ENCODE peak calls at places on chromosome 16, in seven cellular contexts. One of them, this sample, is unnamed. For H3K4me1, the result is how much of the 10 kb centered on the place peaks cover.

GRCh38 chr16:31148896-31149295 is 970 bp downstream of the PRSS36 start:
- DNase-seq in DND-41: no peak
- DNase-seq in neuronal stem cell: no peak
- DNase-seq in PC-3: no peak
- DNase-seq in GM23248: no peak
- DNase-seq in K562: peak
- DNase-seq in fibroblast of lung: no peak
- DNase-seq in this sample: no peak

GRCh38 chr16:23282508-23282907 is 19.6 kb upstream of the SCNN1B start:
- DNase-seq in PC-3: no peak
- DNase-seq in GM23248: peak
- DNase-seq in K562: no peak
- DNase-seq in fibroblast of lung: peak
- DNase-seq in neuronal stem cell: no peak
- DNase-seq in DND-41: no peak
- DNase-seq in this sample: no peak

GRCh38 chr16:410516-411178 is 9.0 kb downstream of the DECR2 start:
- DNase-seq in GM23248: no peak
- DNase-seq in neuronal stem cell: no peak
- DNase-seq in DND-41: no peak
- DNase-seq in PC-3: no peak
- DNase-seq in fibroblast of lung: no peak
- DNase-seq in K562: no peak
- DNase-seq in this sample: no peak

GRCh38 chr16:2471016-2471652 is at the start of gene NTN3:
- DNase-seq in DND-41: peak
- DNase-seq in neuronal stem cell: peak
- DNase-seq in GM23248: peak
- DNase-seq in PC-3: peak
- DNase-seq in K562: peak
- DNase-seq in fibroblast of lung: no peak
- DNase-seq in this sample: no peak

GRCh38 chr16:75044800-75045361 is 46.1 kb downstream of the ZNRF1 start:
- DNase-seq in neuronal stem cell: no peak
- DNase-seq in PC-3: no peak
- DNase-seq in GM23248: peak
- DNase-seq in DND-41: no peak
- DNase-seq in K562: no peak
- DNase-seq in fibroblast of lung: peak
- DNase-seq in this sample: no peak

GRCh38 chr16:50778284-50779163 is 36.6 kb downstream of the CYLD start:
- DNase-seq in neuronal stem cell: no peak
- DNase-seq in fibroblast of lung: no peak
- DNase-seq in GM23248: no peak
- DNase-seq in DND-41: no peak
- DNase-seq in K562: no peak
- DNase-seq in PC-3: no peak
- DNase-seq in this sample: no peak

GRCh38 chr16:23398987-23399805 is 53.8 kb downstream of the COG7 start:
- DNase-seq in neuronal stem cell: peak
- DNase-seq in fibroblast of lung: peak
- DNase-seq in PC-3: no peak
- DNase-seq in GM23248: no peak
- DNase-seq in K562: no peak
- DNase-seq in DND-41: no peak
- DNase-seq in this sample: no peak

GRCh38 chr16:1800703-1801102 is 7.2 kb upstream of the IGFALS start:
- DNase-seq in neuronal stem cell: no peak
- DNase-seq in GM23248: no peak
- DNase-seq in DND-41: no peak
- DNase-seq in fibroblast of lung: no peak
- DNase-seq in K562: no peak
- DNase-seq in PC-3: no peak
- DNase-seq in this sample: no peak

GRCh38 chr16:886084-886543 is 84.7 kb downstream of the LMF1 start:
- DNase-seq in K562: no peak
- DNase-seq in GM23248: no peak
- DNase-seq in fibroblast of lung: no peak
- DNase-seq in PC-3: no peak
- DNase-seq in DND-41: no peak
- DNase-seq in neuronal stem cell: peak
- DNase-seq in this sample: no peak

GRCh38 chr16:67092227-67092626 is 17.5 kb upstream of the PHAF1 start:
- DNase-seq in GM23248: peak
- DNase-seq in neuronal stem cell: no peak
- DNase-seq in fibroblast of lung: peak
- DNase-seq in PC-3: no peak
- DNase-seq in DND-41: no peak
- DNase-seq in K562: no peak
- DNase-seq in this sample: no peak

GRCh38 chr16:46830417-46830901 is 521 bp downstream of the C16orf87 start:
- DNase-seq in DND-41: peak
- DNase-seq in K562: no peak
- DNase-seq in fibroblast of lung: peak
- DNase-seq in PC-3: peak
- DNase-seq in GM23248: peak
- DNase-seq in neuronal stem cell: peak
- DNase-seq in this sample: peak

GRCh38 chr16:82630688-82631087 is 3.9 kb downstream of the CDH13 start:
- DNase-seq in fibroblast of lung: no peak
- DNase-seq in PC-3: peak
- DNase-seq in GM23248: peak
- DNase-seq in K562: no peak
- DNase-seq in DND-41: no peak
- DNase-seq in neuronal stem cell: no peak
- DNase-seq in this sample: no peak

GRCh38 chr16:75130150-75130771 is 13.7 kb upstream of the LDHD start:
- DNase-seq in K562: no peak
- DNase-seq in PC-3: peak
- DNase-seq in fibroblast of lung: no peak
- DNase-seq in GM23248: no peak
- DNase-seq in neuronal stem cell: no peak
- DNase-seq in DND-41: no peak
- DNase-seq in this sample: no peak

GRCh38 chr16:13307255-13307654 is 405.9 kb downstream of the SHISA9 start:
- DNase-seq in fibroblast of lung: peak
- DNase-seq in GM23248: peak
- DNase-seq in K562: no peak
- DNase-seq in neuronal stem cell: no peak
- DNase-seq in PC-3: no peak
- DNase-seq in DND-41: peak
- DNase-seq in this sample: no peak

GRCh38 chr16:58363746-58364393 is 28.4 kb upstream of the GINS3 start:
- DNase-seq in fibroblast of lung: no peak
- DNase-seq in PC-3: no peak
- DNase-seq in neuronal stem cell: no peak
- DNase-seq in DND-41: no peak
- DNase-seq in GM23248: no peak
- DNase-seq in K562: no peak
- DNase-seq in this sample: no peak

GRCh38 chr16:27644165-27644564 is 94.2 kb downstream of the KATNIP start:
- DNase-seq in K562: no peak
- DNase-seq in PC-3: no peak
- DNase-seq in fibroblast of lung: no peak
- DNase-seq in GM23248: no peak
- DNase-seq in DND-41: no peak
- DNase-seq in neuronal stem cell: no peak
- DNase-seq in this sample: no peak

GRCh38 chr16:30395155-30395991 is at the start of gene ZNF48:
- DNase-seq in neuronal stem cell: peak
- DNase-seq in fibroblast of lung: peak
- DNase-seq in DND-41: peak
- DNase-seq in PC-3: peak
- DNase-seq in K562: peak
- DNase-seq in GM23248: peak
- DNase-seq in this sample: peak

GRCh38 chr16:20760346-20760745 is 3.5 kb upstream of the ACSM3 start:
- DNase-seq in fibroblast of lung: no peak
- DNase-seq in DND-41: no peak
- DNase-seq in K562: no peak
- DNase-seq in GM23248: no peak
- DNase-seq in PC-3: no peak
- DNase-seq in neuronal stem cell: no peak
- DNase-seq in this sample: no peak

GRCh38 chr16:50902457-50902856 is 160.6 kb downstream of the CYLD start:
- DNase-seq in DND-41: no peak
- DNase-seq in K562: no peak
- DNase-seq in GM23248: no peak
- DNase-seq in fibroblast of lung: no peak
- DNase-seq in neuronal stem cell: no peak
- DNase-seq in PC-3: no peak
- DNase-seq in this sample: no peak

GRCh38 chr16:88394426-88394825 is 11.7 kb downstream of the ZNF469 start:
- DNase-seq in fibroblast of lung: no peak
- DNase-seq in PC-3: no peak
- DNase-seq in DND-41: no peak
- DNase-seq in K562: no peak
- DNase-seq in neuronal stem cell: no peak
- DNase-seq in GM23248: no peak
- DNase-seq in this sample: no peak

GRCh38 chr16:88392111-88392510 is 9.4 kb downstream of the ZNF469 start:
- DNase-seq in GM23248: no peak
- DNase-seq in K562: no peak
- DNase-seq in PC-3: no peak
- DNase-seq in fibroblast of lung: no peak
- DNase-seq in neuronal stem cell: no peak
- DNase-seq in DND-41: no peak
- DNase-seq in this sample: no peak

GRCh38 chr16:88393571-88393970 is 10.8 kb downstream of the ZNF469 start:
- DNase-seq in PC-3: no peak
- DNase-seq in neuronal stem cell: no peak
- DNase-seq in fibroblast of lung: no peak
- DNase-seq in GM23248: no peak
- DNase-seq in DND-41: no peak
- DNase-seq in K562: no peak
- DNase-seq in this sample: no peak

GRCh38 chr16:88392616-88393015 is 9.9 kb downstream of the ZNF469 start:
- DNase-seq in neuronal stem cell: no peak
- DNase-seq in fibroblast of lung: no peak
- DNase-seq in PC-3: no peak
- DNase-seq in K562: no peak
- DNase-seq in GM23248: no peak
- DNase-seq in DND-41: no peak
- DNase-seq in this sample: no peak

DNA sequence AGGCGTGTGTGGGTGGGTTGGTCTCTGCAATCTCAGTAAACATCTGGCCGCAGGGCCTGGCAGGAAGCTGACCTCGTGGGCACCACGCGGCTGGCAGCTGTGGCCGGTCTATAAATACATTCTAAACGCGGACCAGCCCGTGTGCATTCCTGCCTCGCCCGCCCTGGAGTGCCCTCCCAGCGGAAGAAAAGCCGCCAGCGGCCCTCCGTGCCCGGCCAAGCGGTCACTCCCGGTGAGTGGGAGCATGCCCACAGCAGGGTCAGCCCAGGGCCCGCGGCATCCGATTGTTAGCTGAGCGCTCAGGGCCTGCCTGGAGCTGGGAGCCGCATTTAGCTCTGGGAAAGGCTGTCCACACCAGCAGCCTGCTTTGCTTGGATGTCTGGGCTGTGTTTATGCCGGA is 10.3 kb downstream of the ZNF469 start:
- DNase-seq in PC-3: no peak
- DNase-seq in DND-41: no peak
- DNase-seq in K562: no peak
- DNase-seq in neuronal stem cell: no peak
- DNase-seq in fibroblast of lung: no peak
- DNase-seq in GM23248: no peak
- DNase-seq in this sample: no peak
- H3K4me1 ChIP-seq in PC-3: under half
- H3K4me1 ChIP-seq in DND-41: under half
- H3K4me1 ChIP-seq in K562: under half
- H3K4me1 ChIP-seq in neuronal stem cell: under half
- H3K4me1 ChIP-seq in fibroblast of lung: under half
- H3K4me1 ChIP-seq in GM23248: under half
- H3K4me1 ChIP-seq in this sample: under half

GRCh38 chr16:84766978-84767773 is 52.6 kb upstream of the CRISPLD2 start:
- DNase-seq in K562: no peak
- DNase-seq in neuronal stem cell: no peak
- DNase-seq in PC-3: no peak
- DNase-seq in fibroblast of lung: no peak
- DNase-seq in GM23248: no peak
- DNase-seq in DND-41: no peak
- DNase-seq in this sample: no peak

GRCh38 chr16:84768061-84768797 is 51.6 kb upstream of the CRISPLD2 start:
- DNase-seq in K562: no peak
- DNase-seq in fibroblast of lung: no peak
- DNase-seq in GM23248: no peak
- DNase-seq in PC-3: no peak
- DNase-seq in DND-41: no peak
- DNase-seq in neuronal stem cell: no peak
- DNase-seq in this sample: no peak

GRCh38 chr16:84765606-84766580 is 53.9 kb upstream of the CRISPLD2 start:
- DNase-seq in DND-41: no peak
- DNase-seq in K562: no peak
- DNase-seq in fibroblast of lung: no peak
- DNase-seq in GM23248: no peak
- DNase-seq in neuronal stem cell: no peak
- DNase-seq in PC-3: no peak
- DNase-seq in this sample: no peak

GRCh38 chr16:84768798-84769177 is 51.0 kb upstream of the CRISPLD2 start:
- DNase-seq in GM23248: no peak
- DNase-seq in fibroblast of lung: no peak
- DNase-seq in neuronal stem cell: no peak
- DNase-seq in K562: no peak
- DNase-seq in PC-3: no peak
- DNase-seq in DND-41: no peak
- DNase-seq in this sample: no peak

DNA sequence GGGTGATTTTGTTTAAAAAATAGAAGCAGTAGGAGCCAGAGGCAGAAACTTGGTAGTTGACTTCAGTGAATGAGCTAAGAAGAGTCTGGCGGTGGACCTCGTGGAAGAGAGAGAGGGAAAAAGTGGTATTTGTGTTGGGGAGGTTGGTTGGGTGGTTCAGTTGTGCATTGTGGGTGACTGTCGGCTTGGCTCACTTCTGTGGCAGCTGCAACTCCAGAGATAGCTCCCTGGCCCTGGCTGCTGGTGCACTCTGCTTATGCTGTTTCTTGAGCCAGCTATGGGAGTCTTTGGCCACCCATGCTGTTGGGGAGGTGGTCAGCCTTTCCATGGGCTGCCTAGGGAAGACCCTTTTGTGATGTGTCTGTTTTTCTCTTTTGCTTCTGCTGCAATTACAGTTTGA is 50.4 kb upstream of the CRISPLD2 start:
- DNase-seq in GM23248: no peak
- DNase-seq in PC-3: no peak
- DNase-seq in K562: no peak
- DNase-seq in neuronal stem cell: no peak
- DNase-seq in DND-41: no peak
- DNase-seq in fibroblast of lung: no peak
- DNase-seq in this sample: no peak
- H3K4me2 ChIP-seq in GM23248: no peak
- H3K4me2 ChIP-seq in PC-3: no peak
- H3K4me2 ChIP-seq in K562: no peak
- H3K4me2 ChIP-seq in neuronal stem cell: no peak
- H3K4me2 ChIP-seq in DND-41: no peak
- H3K4me2 ChIP-seq in fibroblast of lung: no peak
- H3K4me2 ChIP-seq in this sample: no peak

GRCh38 chr16:56728027-56728426 is 1.9 kb upstream of the NUP93 start:
- DNase-seq in DND-41: no peak
- DNase-seq in PC-3: no peak
- DNase-seq in GM23248: no peak
- DNase-seq in K562: no peak
- DNase-seq in fibroblast of lung: no peak
- DNase-seq in neuronal stem cell: no peak
- DNase-seq in this sample: no peak
- H3K4me3 ChIP-seq in DND-41: no peak
- H3K4me3 ChIP-seq in PC-3: no peak
- H3K4me3 ChIP-seq in GM23248: no peak
- H3K4me3 ChIP-seq in K562: no peak
- H3K4me3 ChIP-seq in fibroblast of lung: no peak
- H3K4me3 ChIP-seq in neuronal stem cell: no peak
- H3K4me3 ChIP-seq in this sample: no peak

GRCh38 chr16:4367393-4367856 is 4.2 kb upstream of the VASN start:
- DNase-seq in K562: peak
- DNase-seq in GM23248: no peak
- DNase-seq in DND-41: no peak
- DNase-seq in neuronal stem cell: no peak
- DNase-seq in PC-3: no peak
- DNase-seq in fibroblast of lung: no peak
- DNase-seq in this sample: no peak
- H3K4me1 ChIP-seq in K562: under half
- H3K4me1 ChIP-seq in GM23248: under half
- H3K4me1 ChIP-seq in DND-41: under half
- H3K4me1 ChIP-seq in neuronal stem cell: under half
- H3K4me1 ChIP-seq in PC-3: under half
- H3K4me1 ChIP-seq in fibroblast of lung: under half
- H3K4me1 ChIP-seq in this sample: under half

This sample was measured in MM.1S.